ENCODE peak calls at places on chromosomes 13 and 19, in five cellular contexts. Z is gastrocnemius medialis, M is sigmoid colon, N is body of pancreas, F is stomach. T is an unnamed sample.

GRCh38 chr19:30649149-30649548 is 277.0 kb downstream of the ZNF536 start:
- DNase-seq in Z (no peak), M (no peak), N (no peak), F (no peak), T (no peak)

GRCh38 chr13:99614465-99614885 is 113.2 kb downstream of the TM9SF2 start:
- DNase-seq in Z (no peak), M (no peak), N (peak; percentile 62), F (peak; percentile 39), T (no peak)

GRCh38 chr19:45528149-45528743 is 21.0 kb downstream of the VASP start:
- DNase-seq in Z (no peak), M (no peak), N (peak; percentile 62), F (no peak), T (no peak)

GRCh38 chr19:18995804-18996241 is 37.5 kb downstream of the SUGP2 start:
- DNase-seq in Z (no peak), M (peak; percentile 82), N (peak; percentile 48), F (peak; percentile 35), T (no peak)

GRCh38 chr13:20534038-20534608 is 8.5 kb upstream of the CRYL1 start:
- DNase-seq in Z (no peak), M (no peak), N (no peak), F (no peak), T (no peak)

GRCh38 chr13:65932587-65933239 is 1297.4 kb downstream of the PCDH9 start:
- DNase-seq in Z (no peak), M (no peak), N (no peak), F (no peak), T (no peak)

GRCh38 chr19:40693150-40693788 is 2.8 kb upstream of the NUMBL start:
- DNase-seq in Z (no peak), M (no peak), N (no peak), F (no peak), T (no peak)

GRCh38 chr13:114134111-114134943 is 1.9 kb upstream of the RASA3 start:
- DNase-seq in Z (no peak), M (peak; percentile 61), N (no peak), F (no peak), T (no peak)

GRCh38 chr13:36163809-36164308 is 32.7 kb upstream of the DCLK1 start:
- DNase-seq in Z (peak; percentile 75), M (peak; percentile 79), N (peak; percentile 83), F (peak; percentile 45), T (peak; percentile 91)

GRCh38 chr19:47863514-47863936 is 4.5 kb downstream of the TPRX2 start:
- DNase-seq in Z (peak; percentile 32), M (peak; percentile 87), N (peak; percentile 77), F (peak; percentile 83), T (peak; percentile 95)

GRCh38 chr13:40255551-40255950 is 410.9 kb downstream of the FOXO1 start:
- DNase-seq in Z (no peak), M (no peak), N (no peak), F (no peak), T (no peak)

GRCh38 chr19:34577531-34578101 is 96.1 kb downstream of the WTIP start:
- DNase-seq in Z (no peak), M (no peak), N (no peak), F (no peak), T (peak; percentile 68)

GRCh38 chr19:37943480-37943879 is 36.5 kb downstream of the SIPA1L3 start:
- DNase-seq in Z (no peak), M (no peak), N (no peak), F (peak; percentile 43), T (no peak)

GRCh38 chr13:51955281-51955771 is 55.9 kb downstream of the ATP7B start:
- DNase-seq in Z (peak; percentile 56), M (no peak), N (no peak), F (no peak), T (no peak)

GRCh38 chr13:29508874-29509249 is 86.6 kb downstream of the SLC7A1 start:
- DNase-seq in Z (no peak), M (no peak), N (no peak), F (no peak), T (no peak)
- H3K27ac ChIP-seq in Z (no peak overlapping the region), M (peak overlapping the region; percentile 58), N (no peak overlapping the region), F (no peak overlapping the region), T (no peak overlapping the region)

GRCh38 chr19:9819590-9819898 is 665 bp upstream of the FBXL12 start:
- DNase-seq in Z (no peak), M (no peak), N (no peak), F (no peak), T (no peak)

GRCh38 chr19:9818175-9818733 is 625 bp downstream of the FBXL12 start:
- DNase-seq in Z (no peak), M (no peak), N (no peak), F (no peak), T (no peak)

GRCh38 chr19:9823816-9824215 is 3.9 kb upstream of the UBL5 start:
- DNase-seq in Z (no peak), M (no peak), N (no peak), F (no peak), T (no peak)

DNA sequence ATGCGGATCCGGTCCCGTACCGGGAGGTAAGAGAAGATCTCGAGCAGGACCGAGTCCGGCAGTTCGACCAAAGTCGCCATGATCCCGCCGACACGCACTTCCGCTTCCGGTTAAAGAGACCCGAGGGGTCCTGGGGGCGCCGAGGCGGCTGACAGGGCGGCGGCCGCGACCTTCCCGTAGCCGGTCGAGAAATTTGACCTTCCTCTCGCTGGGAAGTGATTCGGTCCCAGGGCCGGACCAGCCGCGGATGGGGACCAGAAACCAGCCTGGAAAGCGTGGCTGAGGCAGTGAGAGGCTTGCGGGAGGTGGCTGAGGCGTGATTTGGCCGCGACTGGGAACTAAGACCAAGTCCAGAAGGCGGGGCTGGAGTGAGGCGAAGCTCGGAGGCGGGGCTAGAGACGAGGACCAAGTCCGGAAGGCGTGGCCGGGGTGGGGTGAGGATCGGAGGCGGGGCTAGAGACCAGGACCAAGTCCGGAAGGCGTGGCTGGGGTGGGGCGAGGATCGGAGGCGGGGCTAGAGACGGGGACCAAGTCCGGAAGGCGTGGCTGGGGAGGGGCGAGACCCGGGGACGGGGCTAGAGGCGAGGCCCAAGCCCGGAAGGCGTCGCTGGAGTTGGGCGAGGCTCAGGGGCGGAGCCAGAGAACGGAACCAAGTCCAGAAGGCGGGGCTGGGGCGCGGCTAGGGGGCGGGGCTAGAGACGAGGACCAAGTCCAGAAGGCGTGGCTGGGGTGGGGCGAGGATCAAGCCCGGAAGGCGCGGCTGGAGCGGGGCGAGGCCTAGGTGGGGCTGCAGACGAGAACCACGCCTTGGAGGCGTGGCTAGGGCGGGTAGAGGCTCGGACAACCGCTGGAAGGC is at the start of gene FBXL12:
- DNase-seq in Z (peak; percentile 100), M (peak; percentile 100), N (peak; percentile 100), F (peak; percentile 100), T (peak; percentile 100)
- TF ChIP-seq POLR2A in Z (peak; percentile 71), M (peak; percentile 89), N (peak; percentile 62), F (no peak), T (peak; percentile 54)

DNA sequence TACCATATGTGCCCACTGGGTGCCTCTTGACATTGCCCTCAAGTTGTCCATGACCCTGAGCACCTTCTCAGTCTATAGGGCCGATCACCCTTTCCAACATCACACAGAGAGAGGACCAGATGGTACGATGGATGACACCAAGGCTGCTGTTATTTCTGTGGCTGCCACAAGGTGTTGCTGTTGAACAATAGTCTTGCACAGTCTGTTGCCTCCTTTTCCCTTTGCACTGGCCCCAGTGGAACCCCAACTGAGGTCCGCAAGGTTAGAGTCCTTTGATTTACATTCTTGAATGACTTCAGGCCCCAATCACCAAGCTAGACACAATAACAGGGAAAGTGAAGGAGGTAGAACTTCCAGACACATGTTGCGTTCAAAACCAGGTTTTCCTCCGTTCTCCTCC is 52.0 kb downstream of the TINCR start:
- DNase-seq in Z (no peak), M (no peak), N (no peak), F (no peak), T (no peak)
- TF ChIP-seq CTCF in Z (no peak), M (no peak), N (no peak), F (no peak), T (no peak)

GRCh38 chr13:76826527-76826926 is 59.7 kb downstream of the KCTD12 start:
- DNase-seq in Z (no peak), M (no peak), N (no peak), F (no peak), T (no peak)
- H3K27ac ChIP-seq in Z (no peak overlapping the region), M (no peak overlapping the region), N (no peak overlapping the region), F (no peak overlapping the region), T (no peak overlapping the region)

T was measured in esophagus muscularis mucosa.